ENCODE peak calls at places on chromosome 7, in nine cellular contexts. R is HCT116, A is adrenal gland, B is lower leg skin, H is thyroid gland, P is suprapubic skin, T is tibial nerve, F is stomach, L is GM12891. Q is an unnamed sample.

GRCh38 chr7:132760241-132760616 is 184.0 kb upstream of the PLXNA4 start:
- DNase-seq in T (no peak), F (no peak), R (no peak), B (no peak), H (no peak), L (no peak), A (no peak), P (no peak), Q (no peak)

GRCh38 chr7:110144599-110144998 is 946.3 kb upstream of the LRRN3 start:
- DNase-seq in R (no peak), B (no peak), L (no peak), T (no peak), P (no peak), F (no peak), H (no peak), A (no peak), Q (no peak)

GRCh38 chr7:157436076-157436475 is 99.3 kb downstream of the DNAJB6 start:
- DNase-seq in H (no peak), R (no peak), T (no peak), A (no peak), L (no peak), F (no peak), B (peak), P (peak), Q (no peak)

GRCh38 chr7:102892631-102893278 is 20.0 kb upstream of the LRRC17 start:
- DNase-seq in T (no peak), A (no peak), B (no peak), F (no peak), L (no peak), P (no peak), R (no peak), H (no peak), Q (no peak)

GRCh38 chr7:90337106-90337505 is 9.4 kb upstream of the GTPBP10 start:
- DNase-seq in T (no peak), R (no peak), L (no peak), F (no peak), P (no peak), A (no peak), B (no peak), H (no peak), Q (no peak)

GRCh38 chr7:27139335-27140107 is 4.0 kb downstream of the HOXA5 start:
- DNase-seq in B (peak), P (peak), F (no peak), L (no peak), R (no peak), H (no peak), A (no peak), T (no peak), Q (no peak)

GRCh38 chr7:151403764-151404163 is 6.1 kb downstream of the WDR86 start:
- DNase-seq in T (no peak), R (peak), A (no peak), F (no peak), P (no peak), H (peak), L (no peak), B (no peak), Q (no peak)

GRCh38 chr7:30594055-30594539 is 581 bp upstream of the GARS1 start:
- DNase-seq in R (no peak), T (peak), H (no peak), F (no peak), L (peak), P (no peak), B (peak), A (peak), Q (peak)

GRCh38 chr7:111560773-111561658 is 1.3 kb downstream of the IMMP2L start:
- DNase-seq in P (no peak), A (peak), T (peak), B (no peak), L (no peak), H (peak), R (no peak), F (no peak), Q (no peak)

GRCh38 chr7:17526621-17527020 is 228.2 kb downstream of the AHR start:
- DNase-seq in B (no peak), L (no peak), T (no peak), R (no peak), A (no peak), F (no peak), P (no peak), H (no peak), Q (no peak)

GRCh38 chr7:27606270-27607209 is 56.1 kb downstream of the HIBADH start:
- DNase-seq in R (no peak), H (peak), T (no peak), A (no peak), F (no peak), B (no peak), L (no peak), P (no peak), Q (no peak)

GRCh38 chr7:36037121-36037662 is 115.9 kb upstream of the EEPD1 start:
- DNase-seq in B (peak), A (peak), T (peak), F (peak), H (peak), P (no peak), L (no peak), R (no peak), Q (no peak)

GRCh38 chr7:28173531-28173930 is 7.1 kb downstream of the JAZF1 start:
- DNase-seq in R (no peak), P (no peak), L (no peak), F (no peak), T (no peak), B (no peak), H (no peak), A (no peak), Q (no peak)

GRCh38 chr7:55063633-55064032 is 44.8 kb downstream of the EGFR start:
- DNase-seq in L (no peak), P (no peak), H (no peak), A (no peak), R (no peak), B (no peak), T (no peak), F (no peak), Q (peak)

GRCh38 chr7:123655614-123656013 is at the start of gene LMOD2:
- DNase-seq in H (no peak), F (no peak), P (no peak), R (no peak), L (no peak), T (no peak), A (no peak), B (no peak), Q (no peak)
- TF ChIP-seq POLR2A in H (no peak), F (no peak), P (no peak), R (no peak), L (no peak), T (no peak), A (no peak), B (no peak), Q (no peak)

DNA sequence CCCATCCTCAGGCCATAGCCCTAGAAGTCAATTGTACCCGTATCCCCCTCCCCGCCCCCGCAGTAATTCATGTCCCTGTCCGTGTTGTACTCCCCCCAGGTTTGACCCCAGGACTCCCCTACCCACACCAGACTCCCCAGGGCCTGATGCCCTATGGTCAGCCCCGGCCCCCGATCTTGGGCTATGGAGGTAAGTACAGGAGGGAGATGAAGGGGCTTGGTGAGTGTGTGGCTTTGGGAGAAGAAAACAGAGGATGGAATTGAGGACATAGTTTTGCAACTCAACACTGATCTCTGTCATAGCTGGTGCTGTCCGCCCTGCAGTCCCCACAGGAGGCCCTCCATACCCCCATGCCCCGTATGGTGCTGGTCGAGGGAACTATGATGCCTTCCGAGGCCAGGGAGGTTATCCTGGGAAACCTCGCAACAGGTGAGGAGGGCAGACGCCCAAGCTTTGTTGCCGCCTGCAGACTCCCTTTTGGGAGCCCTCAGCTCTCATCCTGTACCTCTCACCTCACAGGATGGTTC is 1.5 kb downstream of the UFSP1 start:
- DNase-seq in P (no peak), B (no peak), H (no peak), R (no peak), T (no peak), A (no peak), F (no peak), L (no peak), Q (no peak)
- TF ChIP-seq POLR2A in P (no peak), B (no peak), H (no peak), R (no peak), T (no peak), A (no peak), F (no peak), L (no peak), Q (no peak)

DNA sequence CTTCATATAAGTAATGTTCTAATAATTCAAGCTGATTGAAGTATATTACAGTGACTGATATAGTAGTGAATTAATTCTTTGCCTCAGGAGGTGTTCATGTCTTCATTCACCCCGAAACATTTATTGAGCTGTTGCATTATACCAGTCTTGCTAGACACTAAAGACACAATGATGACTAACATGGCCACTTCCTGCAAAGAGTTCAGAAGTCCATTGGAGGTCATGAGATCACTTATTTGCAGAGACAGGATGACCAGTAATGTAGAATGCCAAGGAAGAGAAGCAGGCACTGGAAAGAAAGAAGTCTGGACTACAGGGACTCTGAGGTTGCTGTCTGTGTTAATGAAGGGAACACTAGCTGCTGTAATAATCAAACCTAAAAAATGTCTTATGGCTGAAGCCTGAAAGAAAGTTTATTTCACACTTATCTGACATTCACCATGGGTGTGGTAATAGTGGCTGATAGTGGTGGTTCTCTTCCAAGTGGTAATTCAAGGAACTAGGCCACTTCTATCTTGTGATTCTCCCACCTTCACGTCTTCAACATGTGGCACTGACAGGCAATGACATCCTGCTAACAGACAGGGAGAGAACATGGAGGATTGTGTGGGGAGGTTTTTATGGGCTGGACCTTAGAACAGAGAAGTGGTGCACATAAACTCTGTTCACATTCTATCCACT is 89.3 kb upstream of the MKLN1 start:
- DNase-seq in H (no peak), P (no peak), T (no peak), R (no peak), F (no peak), L (no peak), B (no peak), A (no peak), Q (peak)
- TF ChIP-seq POLR2A in H (no peak), P (no peak), T (no peak), R (no peak), F (no peak), L (no peak), B (no peak), A (no peak), Q (no peak)

GRCh38 chr7:828793-829561 is 3.3 kb upstream of the SUN1 start:
- DNase-seq in F (no peak), P (no peak), B (no peak), R (no peak), A (no peak), H (no peak), T (no peak), L (no peak), Q (no peak)
- TF ChIP-seq POLR2A in F (no peak), P (no peak), B (no peak), R (no peak), A (no peak), H (no peak), T (no peak), L (no peak), Q (no peak)

DNA sequence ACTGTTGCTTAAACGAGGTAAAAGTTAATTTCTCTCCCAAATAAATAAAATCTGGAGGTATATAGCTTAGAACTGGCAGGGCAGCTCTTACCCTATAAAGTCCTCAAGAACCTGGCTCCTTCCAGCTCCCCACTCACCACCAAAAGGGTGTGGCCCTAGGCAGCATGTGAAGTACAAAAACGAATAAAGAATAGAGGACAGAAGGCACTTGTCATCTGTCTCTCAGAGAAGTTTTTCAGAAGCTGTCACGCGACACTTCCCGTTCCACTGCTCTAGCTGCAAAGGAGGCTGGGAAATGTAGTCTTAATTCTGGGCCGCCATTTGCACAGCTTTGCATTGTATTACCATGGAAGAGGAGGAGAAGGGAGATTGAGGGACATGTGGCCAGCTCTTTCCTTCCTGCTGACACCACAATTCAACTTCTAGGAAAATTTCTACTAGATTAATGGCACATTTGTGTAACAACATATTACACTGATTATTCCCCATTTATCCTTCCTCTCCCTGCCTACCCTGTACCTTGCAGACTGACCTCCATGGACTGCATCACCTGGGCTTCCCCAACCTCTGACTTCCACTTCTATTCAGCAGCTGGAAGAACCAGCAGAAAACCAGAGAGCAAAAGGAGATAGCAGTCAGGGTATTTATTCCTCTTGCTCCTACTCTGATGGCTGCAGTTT is 62.2 kb downstream of the CCDC71L start:
- DNase-seq in P (peak), A (peak), F (peak), L (peak), B (peak), R (peak), T (peak), H (peak), Q (peak)
- TF ChIP-seq POLR2A in P (no peak), A (no peak), F (no peak), L (no peak), B (no peak), R (peak), T (no peak), H (no peak), Q (no peak)

GRCh38 chr7:38594931-38595330 is 36.2 kb downstream of the AMPH start:
- DNase-seq in L (no peak), H (no peak), R (no peak), T (no peak), F (no peak), P (no peak), B (no peak), A (no peak), Q (no peak)
- TF ChIP-seq POLR2A in L (no peak), H (no peak), R (no peak), T (no peak), F (no peak), P (no peak), B (no peak), A (no peak), Q (no peak)

DNA sequence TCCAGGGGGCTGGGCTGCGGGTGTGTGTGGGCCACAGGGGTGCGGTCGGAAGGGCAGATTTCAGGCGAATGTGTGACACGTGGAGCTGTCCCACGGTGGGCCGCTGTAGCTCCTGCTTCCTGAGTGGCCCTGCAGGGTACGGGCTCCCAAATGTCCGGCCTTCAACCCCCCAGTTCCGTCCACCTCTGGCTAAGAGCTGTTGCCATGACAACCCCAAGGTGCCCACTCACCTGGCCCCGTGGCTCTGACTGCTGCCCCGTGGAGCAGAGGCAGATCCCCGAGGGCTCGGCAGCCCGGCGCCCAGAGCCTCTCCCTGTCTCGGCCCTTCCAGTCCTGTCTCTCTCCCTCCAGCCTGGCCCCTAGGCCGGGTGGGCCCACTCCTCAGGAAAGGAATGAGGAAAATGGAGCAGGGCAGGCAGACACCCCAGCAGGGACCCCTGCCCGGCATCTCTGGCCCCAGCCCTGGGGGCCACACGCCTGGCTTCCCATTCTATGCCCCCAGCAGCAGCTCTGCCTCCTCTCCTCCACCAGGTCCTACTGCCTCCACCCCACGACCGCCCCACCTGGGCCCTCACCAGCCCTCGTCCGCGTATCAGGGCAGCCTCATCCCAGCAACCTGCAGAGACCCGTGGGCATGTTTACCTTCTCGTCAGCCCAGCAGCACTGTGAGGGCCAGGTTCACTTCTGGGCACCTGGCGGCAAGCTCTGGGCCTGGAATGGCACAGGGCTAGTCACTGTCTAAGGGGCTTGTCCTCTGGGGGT is 215.6 kb downstream of the ELFN1 start:
- DNase-seq in L (no peak), T (no peak), P (no peak), H (no peak), B (no peak), A (no peak), F (no peak), R (no peak), Q (no peak)
- TF ChIP-seq POLR2A in L (no peak), T (no peak), P (no peak), H (no peak), B (no peak), A (no peak), F (no peak), R (no peak), Q (no peak)

GRCh38 chr7:98252655-98253054 is 623 bp upstream of the TECPR1 start:
- DNase-seq in L (no peak), P (no peak), R (no peak), B (no peak), A (no peak), T (no peak), H (no peak), F (no peak), Q (no peak)

GRCh38 chr7:98249106-98249505 is 2.9 kb downstream of the TECPR1 start:
- DNase-seq in L (no peak), T (no peak), P (no peak), H (no peak), R (no peak), B (no peak), F (no peak), A (no peak), Q (no peak)

GRCh38 chr7:98251251-98251843 is 685 bp downstream of the TECPR1 start:
- DNase-seq in P (no peak), T (peak), H (peak), F (peak), B (no peak), L (no peak), A (peak), R (no peak), Q (peak)

GRCh38 chr7:98251844-98252639 is at the start of gene TECPR1:
- DNase-seq in R (peak), F (peak), P (peak), H (peak), T (peak), A (peak), L (peak), B (peak), Q (peak)

GRCh38 chr7:98250789-98251188 is 1.2 kb downstream of the TECPR1 start:
- DNase-seq in A (no peak), T (no peak), L (no peak), P (no peak), R (no peak), B (no peak), H (no peak), F (no peak), Q (no peak)
- TF ChIP-seq POLR2A in A (no peak), T (no peak), L (no peak), P (no peak), R (no peak), B (no peak), H (no peak), F (no peak), Q (no peak)

Q was measured in H54.